ENCODE peak calls at places on chromosomes 6 and 20, in ten cellular contexts. One of them, this sample, is unnamed.

GRCh38 chr6:105431226-105431625 is 28.3 kb upstream of the PREP start:
- DNase-seq in activated T-helper 1 cell treated with Interleukin-2 at 50 U/mL for 16 hours: no peak
- DNase-seq in NCI-H2029: peak
- DNase-seq in T47D: no peak
- DNase-seq in AG08396: peak
- DNase-seq in AG09319: no peak
- DNase-seq in CD4-positive, alpha-beta T cell: no peak
- DNase-seq in coronary artery: no peak
- DNase-seq in uterus: no peak
- DNase-seq in GOT3: no peak
- DNase-seq in this sample: peak

GRCh38 chr6:36840471-36841461 is 1.5 kb upstream of the CPNE5 start:
- DNase-seq in activated T-helper 1 cell treated with Interleukin-2 at 50 U/mL for 16 hours: no peak
- DNase-seq in uterus: peak
- DNase-seq in CD4-positive, alpha-beta T cell: no peak
- DNase-seq in coronary artery: no peak
- DNase-seq in NCI-H2029: no peak
- DNase-seq in AG08396: no peak
- DNase-seq in GOT3: no peak
- DNase-seq in T47D: peak
- DNase-seq in AG09319: no peak
- DNase-seq in this sample: no peak

GRCh38 chr6:135686784-135687301 is 164.7 kb upstream of the PDE7B start:
- DNase-seq in activated T-helper 1 cell treated with Interleukin-2 at 50 U/mL for 16 hours: no peak
- DNase-seq in AG08396: no peak
- DNase-seq in AG09319: no peak
- DNase-seq in uterus: no peak
- DNase-seq in coronary artery: no peak
- DNase-seq in NCI-H2029: no peak
- DNase-seq in CD4-positive, alpha-beta T cell: no peak
- DNase-seq in T47D: no peak
- DNase-seq in GOT3: no peak
- DNase-seq in this sample: no peak

GRCh38 chr20:50338479-50339195 is 148.0 kb downstream of the CEBPB start:
- DNase-seq in coronary artery: no peak
- DNase-seq in NCI-H2029: no peak
- DNase-seq in GOT3: no peak
- DNase-seq in CD4-positive, alpha-beta T cell: no peak
- DNase-seq in T47D: no peak
- DNase-seq in AG09319: no peak
- DNase-seq in uterus: no peak
- DNase-seq in activated T-helper 1 cell treated with Interleukin-2 at 50 U/mL for 16 hours: no peak
- DNase-seq in AG08396: no peak
- DNase-seq in this sample: no peak

GRCh38 chr6:56521454-56521853 is 121.2 kb downstream of the DST start:
- DNase-seq in AG08396: no peak
- DNase-seq in AG09319: no peak
- DNase-seq in activated T-helper 1 cell treated with Interleukin-2 at 50 U/mL for 16 hours: no peak
- DNase-seq in coronary artery: no peak
- DNase-seq in CD4-positive, alpha-beta T cell: no peak
- DNase-seq in NCI-H2029: no peak
- DNase-seq in T47D: no peak
- DNase-seq in GOT3: no peak
- DNase-seq in uterus: no peak
- DNase-seq in this sample: no peak

GRCh38 chr6:148701393-148701774 is 45.4 kb upstream of the UST start:
- DNase-seq in T47D: no peak
- DNase-seq in NCI-H2029: no peak
- DNase-seq in AG09319: no peak
- DNase-seq in coronary artery: no peak
- DNase-seq in activated T-helper 1 cell treated with Interleukin-2 at 50 U/mL for 16 hours: no peak
- DNase-seq in uterus: no peak
- DNase-seq in GOT3: no peak
- DNase-seq in AG08396: no peak
- DNase-seq in CD4-positive, alpha-beta T cell: no peak
- DNase-seq in this sample: no peak

GRCh38 chr6:7410801-7411200 is 21.2 kb downstream of the RIOK1 start:
- DNase-seq in AG09319: no peak
- DNase-seq in NCI-H2029: no peak
- DNase-seq in uterus: no peak
- DNase-seq in GOT3: no peak
- DNase-seq in T47D: no peak
- DNase-seq in coronary artery: no peak
- DNase-seq in AG08396: no peak
- DNase-seq in CD4-positive, alpha-beta T cell: no peak
- DNase-seq in activated T-helper 1 cell treated with Interleukin-2 at 50 U/mL for 16 hours: no peak
- DNase-seq in this sample: no peak

GRCh38 chr6:160991411-160992322 is at the start of gene MAP3K4:
- DNase-seq in coronary artery: peak
- DNase-seq in NCI-H2029: peak
- DNase-seq in T47D: peak
- DNase-seq in CD4-positive, alpha-beta T cell: peak
- DNase-seq in AG09319: no peak
- DNase-seq in GOT3: peak
- DNase-seq in activated T-helper 1 cell treated with Interleukin-2 at 50 U/mL for 16 hours: peak
- DNase-seq in uterus: peak
- DNase-seq in AG08396: peak
- DNase-seq in this sample: no peak

GRCh38 chr6:16731503-16732018 is 29.7 kb downstream of the ATXN1 start:
- DNase-seq in NCI-H2029: no peak
- DNase-seq in coronary artery: no peak
- DNase-seq in GOT3: no peak
- DNase-seq in AG08396: no peak
- DNase-seq in T47D: no peak
- DNase-seq in CD4-positive, alpha-beta T cell: no peak
- DNase-seq in uterus: no peak
- DNase-seq in AG09319: no peak
- DNase-seq in activated T-helper 1 cell treated with Interleukin-2 at 50 U/mL for 16 hours: no peak
- DNase-seq in this sample: no peak

GRCh38 chr6:131728296-131728939 is 17.6 kb upstream of the CTAGE9 start:
- DNase-seq in NCI-H2029: no peak
- DNase-seq in uterus: no peak
- DNase-seq in coronary artery: no peak
- DNase-seq in AG08396: no peak
- DNase-seq in AG09319: no peak
- DNase-seq in T47D: no peak
- DNase-seq in CD4-positive, alpha-beta T cell: no peak
- DNase-seq in GOT3: no peak
- DNase-seq in activated T-helper 1 cell treated with Interleukin-2 at 50 U/mL for 16 hours: no peak
- DNase-seq in this sample: no peak

This sample was measured in AG04450.